ENCODE peak calls at places on chromosome 12, in four cellular contexts. U is RWPE1, K is epithelial cell of proximal tubule, A is fibroblast of the aortic adventitia. C is an unnamed sample.

GRCh38 chr12:100356646-100357223 is at the start of gene SLC17A8:
- DNase-seq in U (no peak), K (no peak), A (no peak), C (no peak)

GRCh38 chr12:114673169-114673833 is 10.7 kb downstream of the TBX3 start:
- DNase-seq in U (no peak), K (no peak), A (no peak), C (peak)

GRCh38 chr12:117277875-117278274 is 83.6 kb downstream of the NOS1 start:
- DNase-seq in U (no peak), K (no peak), A (no peak), C (no peak)

GRCh38 chr12:6632026-6632978 is 3.5 kb downstream of the LPAR5 start:
- DNase-seq in U (peak), K (no peak), A (no peak), C (no peak)

GRCh38 chr12:131229426-131230339 is 276.0 kb downstream of the ADGRD1 start:
- DNase-seq in U (no peak), K (no peak), A (no peak), C (no peak)

GRCh38 chr12:68636268-68636667 is 25.6 kb downstream of the RAP1B start:
- DNase-seq in U (no peak), K (no peak), A (peak), C (peak)

GRCh38 chr12:31346211-31346610 is 20.3 kb upstream of the SINHCAF start:
- DNase-seq in U (no peak), K (no peak), A (no peak), C (no peak)

GRCh38 chr12:12190087-12190809 is 76.6 kb downstream of the LRP6 start:
- DNase-seq in U (no peak), K (no peak), A (no peak), C (no peak)

GRCh38 chr12:92362785-92363184 is 217.1 kb upstream of the BTG1 start:
- DNase-seq in U (no peak), K (no peak), A (no peak), C (no peak)

GRCh38 chr12:3336606-3337311 is 154.2 kb upstream of the PRMT8 start:
- DNase-seq in U (no peak), K (no peak), A (peak), C (peak)

GRCh38 chr12:49330032-49330619 is 6.9 kb downstream of the C1QL4 start:
- DNase-seq in U (no peak), K (no peak), A (no peak), C (no peak)

GRCh38 chr12:49330631-49331359 is 6.2 kb downstream of the C1QL4 start:
- DNase-seq in U (no peak), K (no peak), A (no peak), C (no peak)

GRCh38 chr12:49332441-49332861 is 4.5 kb downstream of the C1QL4 start:
- DNase-seq in U (no peak), K (no peak), A (no peak), C (no peak)

GRCh38 chr12:49332891-49333371 is 4.1 kb downstream of the C1QL4 start:
- DNase-seq in U (no peak), K (no peak), A (no peak), C (no peak)

DNA sequence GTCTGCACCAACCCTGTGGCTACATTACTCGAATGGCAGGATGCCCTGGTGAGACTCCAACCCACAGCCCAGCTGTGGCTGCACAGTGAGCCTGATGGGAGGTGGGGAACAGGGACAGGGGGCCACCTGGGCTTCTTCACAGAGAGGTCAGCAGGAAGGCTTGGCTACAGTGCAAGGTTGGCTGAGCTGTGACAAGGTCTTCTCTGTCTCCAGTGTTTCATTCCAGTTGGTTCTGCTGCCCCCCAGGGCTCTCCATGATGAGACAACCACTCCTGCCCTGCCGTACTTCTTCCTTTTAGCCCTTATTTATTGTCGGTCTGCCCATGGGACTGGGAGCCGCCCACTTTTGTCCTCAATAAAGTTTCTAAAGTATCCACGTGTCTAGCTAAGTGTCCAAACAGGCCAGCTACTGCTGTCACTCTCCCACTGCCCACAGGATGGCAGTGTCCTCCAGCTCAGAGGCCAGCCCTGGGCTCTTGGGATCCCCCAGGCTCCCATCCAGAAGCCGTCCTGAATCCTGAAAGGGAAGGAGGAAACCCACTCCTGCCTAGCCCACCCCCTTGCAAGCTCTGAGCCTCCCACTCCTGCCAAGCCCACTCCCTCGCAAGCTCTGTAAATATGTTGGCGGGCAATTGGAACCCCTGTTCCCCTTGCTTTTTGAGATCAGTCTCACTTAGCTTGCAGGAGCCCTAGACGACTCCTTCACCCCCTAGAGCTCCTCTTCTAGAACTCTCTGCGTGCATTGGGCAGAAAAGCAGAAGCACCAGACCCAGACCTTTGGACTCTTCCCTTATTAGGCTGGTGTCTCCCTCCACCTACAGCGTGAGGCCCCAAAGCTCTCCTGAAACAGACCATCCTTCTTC is 5.4 kb downstream of the C1QL4 start:
- DNase-seq in U (peak), K (no peak), A (peak), C (peak)
- TF ChIP-seq CTCF in U (peak), K (peak), A (peak), C (peak)

GRCh38 chr12:47222592-47222959 is 142.8 kb upstream of the AMIGO2 start:
- DNase-seq in U (no peak), K (no peak), A (no peak), C (no peak)
- TF ChIP-seq CTCF in U (no peak), K (no peak), A (no peak), C (no peak)

GRCh38 chr12:105417732-105418131 is 87.2 kb downstream of the C12orf75 start:
- DNase-seq in U (no peak), K (no peak), A (no peak), C (no peak)
- TF ChIP-seq CTCF in U (no peak), K (no peak), A (peak), C (no peak)

GRCh38 chr12:98861232-98861631 is 216.1 kb downstream of the APAF1 start:
- DNase-seq in U (no peak), K (no peak), A (no peak), C (no peak)
- TF ChIP-seq CTCF in U (no peak), K (no peak), A (no peak), C (no peak)

DNA sequence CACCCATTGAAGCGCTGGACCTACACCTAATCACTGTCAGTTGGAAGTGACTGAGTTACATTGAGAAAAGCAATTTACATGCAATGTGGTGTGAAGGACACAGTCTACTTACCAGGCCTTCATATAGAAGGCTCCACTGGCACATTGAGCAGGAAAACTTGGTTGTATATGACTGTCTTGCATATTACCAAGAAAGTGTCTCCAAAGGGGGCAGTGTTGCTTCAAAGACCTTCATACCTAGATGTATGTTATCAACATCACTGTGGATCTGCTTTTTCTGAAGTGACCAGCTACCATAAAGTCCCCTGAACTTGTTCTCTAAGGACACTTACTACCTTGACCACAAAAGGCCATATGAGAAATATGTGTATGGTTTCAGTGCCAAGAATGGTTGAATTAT is 64.1 kb downstream of the NELL2 start:
- DNase-seq in U (no peak), K (no peak), A (no peak), C (no peak)
- TF ChIP-seq CTCF in U (no peak), K (peak), A (no peak), C (no peak)

GRCh38 chr12:8648598-8649205 is 13.9 kb downstream of the MFAP5 start:
- DNase-seq in U (no peak), K (no peak), A (no peak), C (no peak)
- TF ChIP-seq CTCF in U (no peak), K (no peak), A (no peak), C (no peak)

GRCh38 chr12:20369164-20370000 is 1.0 kb downstream of the PDE3A start:
- DNase-seq in U (no peak), K (no peak), A (peak), C (peak)
- TF ChIP-seq CTCF in U (no peak), K (no peak), A (peak), C (peak)